ENCODE peak calls at places on chromosomes 3 and 15, in four cellular contexts. One of them, this sample, is unnamed.

GRCh38 chr15:79778378-79778990 is 118.3 kb downstream of the MTHFS start:
- DNase-seq in GM23338: no peak
- DNase-seq in uterus: no peak
- DNase-seq in HCT116: no peak
- DNase-seq in this sample: no peak

GRCh38 chr3:157922614-157923013 is 183.6 kb downstream of the SHOX2 start:
- DNase-seq in GM23338: no peak
- DNase-seq in uterus: no peak
- DNase-seq in HCT116: no peak
- DNase-seq in this sample: no peak

GRCh38 chr3:160133757-160134156 is 91.5 kb upstream of the C3orf80 start:
- DNase-seq in GM23338: peak
- DNase-seq in uterus: no peak
- DNase-seq in HCT116: peak
- DNase-seq in this sample: no peak

GRCh38 chr15:99989095-99989494 is 255.9 kb upstream of the LYSMD4 start:
- DNase-seq in GM23338: no peak
- DNase-seq in uterus: no peak
- DNase-seq in HCT116: no peak
- DNase-seq in this sample: no peak

GRCh38 chr15:61099030-61099800 is 129.9 kb downstream of the RORA start:
- DNase-seq in GM23338: no peak
- DNase-seq in uterus: no peak
- DNase-seq in HCT116: no peak
- DNase-seq in this sample: peak

GRCh38 chr15:77044228-77045042 is 26.5 kb downstream of the TSPAN3 start:
- DNase-seq in GM23338: no peak
- DNase-seq in uterus: no peak
- DNase-seq in HCT116: no peak
- DNase-seq in this sample: no peak

GRCh38 chr15:66744610-66745279 is 42.7 kb downstream of the SMAD6 start:
- DNase-seq in GM23338: peak
- DNase-seq in uterus: no peak
- DNase-seq in HCT116: no peak
- DNase-seq in this sample: no peak

GRCh38 chr3:36557708-36558100 is 177.4 kb downstream of the STAC start:
- DNase-seq in GM23338: no peak
- DNase-seq in uterus: no peak
- DNase-seq in HCT116: no peak
- DNase-seq in this sample: no peak

GRCh38 chr3:17133637-17134545 is 249.1 kb downstream of the PLCL2 start:
- DNase-seq in GM23338: no peak
- DNase-seq in uterus: no peak
- DNase-seq in HCT116: no peak
- DNase-seq in this sample: no peak

GRCh38 chr3:17137321-17137826 is 252.6 kb downstream of the PLCL2 start:
- DNase-seq in GM23338: no peak
- DNase-seq in uterus: no peak
- DNase-seq in HCT116: no peak
- DNase-seq in this sample: no peak

GRCh38 chr3:17138246-17139039 is 253.7 kb downstream of the PLCL2 start:
- DNase-seq in GM23338: no peak
- DNase-seq in uterus: no peak
- DNase-seq in HCT116: no peak
- DNase-seq in this sample: no peak

GRCh38 chr3:17136251-17136721 is 251.5 kb downstream of the PLCL2 start:
- DNase-seq in GM23338: no peak
- DNase-seq in uterus: no peak
- DNase-seq in HCT116: no peak
- DNase-seq in this sample: peak

GRCh38 chr3:17135696-17136095 is 250.9 kb downstream of the PLCL2 start:
- DNase-seq in GM23338: no peak
- DNase-seq in uterus: no peak
- DNase-seq in HCT116: no peak
- DNase-seq in this sample: no peak
- H3K4me3 ChIP-seq in GM23338: no peak
- H3K4me3 ChIP-seq in uterus: no peak
- H3K4me3 ChIP-seq in HCT116: no peak
- H3K4me3 ChIP-seq in this sample: no peak

GRCh38 chr3:108218811-108219210 is 3.4 kb downstream of the IFT57 start:
- DNase-seq in GM23338: no peak
- DNase-seq in uterus: no peak
- DNase-seq in HCT116: no peak
- DNase-seq in this sample: no peak

GRCh38 chr3:108221403-108221802 is 821 bp downstream of the IFT57 start:
- DNase-seq in GM23338: no peak
- DNase-seq in uterus: no peak
- DNase-seq in HCT116: no peak
- DNase-seq in this sample: no peak

GRCh38 chr3:108221911-108222812 is at the start of gene IFT57:
- DNase-seq in GM23338: peak
- DNase-seq in uterus: peak
- DNase-seq in HCT116: peak
- DNase-seq in this sample: peak

GRCh38 chr3:108215876-108216275 is 6.3 kb downstream of the IFT57 start:
- DNase-seq in GM23338: no peak
- DNase-seq in uterus: no peak
- DNase-seq in HCT116: no peak
- DNase-seq in this sample: no peak

DNA sequence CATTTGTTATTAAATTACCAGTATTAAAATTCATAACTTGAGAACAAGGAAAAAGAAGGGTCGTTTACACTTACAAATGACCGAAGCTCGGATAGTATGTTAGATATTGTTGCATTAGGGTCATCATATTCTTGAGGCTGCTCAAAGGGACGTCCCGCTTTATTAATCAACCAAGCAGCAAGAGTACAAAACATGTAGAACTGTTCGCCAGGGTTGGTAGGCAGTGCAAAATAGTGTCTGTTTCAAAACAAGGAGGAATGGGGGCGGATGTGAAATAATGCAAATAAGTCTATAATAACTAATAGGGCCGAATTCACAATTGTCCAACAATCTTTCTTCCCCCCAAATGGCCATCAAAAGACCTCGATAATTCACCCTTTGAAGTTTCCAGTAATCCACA is 2.9 kb downstream of the IFT57 start:
- DNase-seq in GM23338: no peak
- DNase-seq in uterus: no peak
- DNase-seq in HCT116: no peak
- DNase-seq in this sample: no peak
- H3K4me3 ChIP-seq in GM23338: no peak
- H3K4me3 ChIP-seq in uterus: no peak
- H3K4me3 ChIP-seq in HCT116: no peak
- H3K4me3 ChIP-seq in this sample: no peak

DNA sequence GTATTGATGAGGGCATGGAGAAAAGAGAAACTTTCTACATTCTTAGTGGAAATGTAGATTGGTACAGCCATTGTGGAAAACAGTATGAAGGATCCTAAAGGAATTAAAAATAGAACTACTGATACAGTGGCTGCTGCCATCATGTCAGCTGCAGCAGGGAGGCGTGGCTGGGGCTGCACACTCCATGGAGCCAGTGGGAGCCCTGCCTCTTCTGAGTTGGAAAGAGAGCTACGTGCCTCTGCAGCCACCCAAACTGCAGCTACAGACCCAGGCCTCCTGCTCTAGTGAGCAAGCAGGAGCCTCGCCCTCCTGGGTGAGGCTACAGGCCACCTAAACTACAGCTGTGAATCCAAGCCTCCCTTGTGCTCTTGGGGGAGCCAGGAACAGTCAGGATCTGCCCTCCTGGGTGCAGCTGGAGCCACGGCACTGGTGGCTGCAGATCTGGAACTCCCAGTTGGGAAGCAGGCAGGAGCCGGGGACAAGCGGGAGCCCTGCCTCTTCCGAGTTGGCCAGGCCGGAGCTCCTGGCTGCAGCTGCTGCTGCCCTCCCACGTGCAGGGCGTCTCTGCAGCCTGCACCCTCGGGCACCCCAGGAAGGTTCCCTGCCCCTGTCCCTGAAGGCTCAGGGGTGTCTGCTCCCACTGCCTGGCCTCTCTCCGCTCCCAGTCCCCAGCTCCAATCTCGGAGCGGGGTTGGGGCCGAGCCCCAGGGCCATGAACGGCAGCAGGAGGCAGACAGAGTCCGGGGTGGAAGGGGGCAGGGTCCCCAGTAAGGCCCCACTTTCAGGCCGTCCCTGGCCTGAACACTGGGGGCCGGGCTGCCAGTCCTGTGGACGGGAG is 64.5 kb downstream of the THBS1 start:
- DNase-seq in GM23338: no peak
- DNase-seq in uterus: no peak
- DNase-seq in HCT116: no peak
- DNase-seq in this sample: no peak
- H3K4me3 ChIP-seq in GM23338: no peak
- H3K4me3 ChIP-seq in uterus: no peak
- H3K4me3 ChIP-seq in HCT116: no peak
- H3K4me3 ChIP-seq in this sample: no peak

DNA sequence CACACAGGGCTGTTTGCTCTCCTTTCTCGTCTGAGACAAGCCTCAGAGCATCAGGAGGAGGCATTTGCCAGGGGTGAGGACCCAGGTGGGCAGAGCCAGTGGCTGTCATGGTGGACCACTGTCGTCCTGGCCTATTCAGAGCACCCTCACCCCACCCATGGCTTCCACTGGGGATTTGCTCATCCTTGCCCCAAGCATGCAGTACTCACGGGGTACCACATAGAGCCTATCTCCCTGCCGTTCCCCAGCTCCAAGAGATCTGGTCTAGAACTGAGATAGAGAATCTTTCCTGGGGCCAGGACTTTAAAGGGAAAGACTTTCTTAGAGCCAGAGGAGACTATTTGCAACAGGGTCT is 76.8 kb upstream of the TNFAIP8L3 start:
- DNase-seq in GM23338: no peak
- DNase-seq in uterus: no peak
- DNase-seq in HCT116: no peak
- DNase-seq in this sample: no peak
- H3K4me3 ChIP-seq in GM23338: no peak
- H3K4me3 ChIP-seq in uterus: no peak
- H3K4me3 ChIP-seq in HCT116: no peak
- H3K4me3 ChIP-seq in this sample: no peak

GRCh38 chr3:50275160-50275995 is 3.5 kb upstream of the LSMEM2 start:
- DNase-seq in GM23338: peak
- DNase-seq in uterus: no peak
- DNase-seq in HCT116: no peak
- DNase-seq in this sample: no peak
- H3K4me3 ChIP-seq in GM23338: peak
- H3K4me3 ChIP-seq in uterus: no peak
- H3K4me3 ChIP-seq in HCT116: no peak
- H3K4me3 ChIP-seq in this sample: no peak

DNA sequence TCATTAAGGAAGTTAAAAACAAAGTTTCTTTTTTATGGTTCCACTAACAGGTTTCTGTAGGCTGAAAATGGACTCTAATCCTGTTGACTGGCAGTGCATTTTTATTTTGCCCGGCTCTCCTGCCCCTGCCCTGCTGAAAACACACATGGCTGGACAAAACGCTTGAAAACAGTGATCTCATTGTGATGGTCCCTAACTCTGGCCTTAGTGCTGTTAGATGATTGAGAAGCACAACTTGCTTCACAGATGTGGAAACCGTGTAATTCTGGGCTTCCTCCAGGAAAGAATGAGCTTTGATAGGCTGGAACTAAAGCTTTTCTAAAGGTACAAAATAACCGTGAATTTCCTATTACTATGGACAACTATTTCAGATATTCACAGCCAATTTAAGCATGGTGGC is 121.4 kb downstream of the VGLL3 start:
- DNase-seq in GM23338: no peak
- DNase-seq in uterus: no peak
- DNase-seq in HCT116: no peak
- DNase-seq in this sample: peak
- H3K4me3 ChIP-seq in GM23338: no peak
- H3K4me3 ChIP-seq in uterus: no peak
- H3K4me3 ChIP-seq in HCT116: no peak
- H3K4me3 ChIP-seq in this sample: no peak

This sample was measured in astrocyte of the cerebellum.